ENCODE peak calls at places on chromosome 19, in six cellular contexts. F is cardiac fibroblast; T is thoracic aorta; N is kidney; X is heart right ventricle; E is CD8-positive, alpha-beta T cell. R is an unnamed sample.

GRCh38 chr19:42528354-42529247 is at the start of gene CEACAM1:
- DNase-seq in F (peak; percentile 16), X (peak; percentile 51), E (no peak), T (no peak), N (no peak), R (no peak)

GRCh38 chr19:41882568-41883462 is at the start of gene ARHGEF1:
- DNase-seq in T (no peak), F (no peak), X (peak; percentile 74), N (peak; percentile 91), E (no peak), R (no peak)

GRCh38 chr19:28581468-28581770 is 631.5 kb downstream of the UQCRFS1 start:
- DNase-seq in E (no peak), T (no peak), N (no peak), X (no peak), F (no peak), R (no peak)

GRCh38 chr19:43777163-43777700 is 3.5 kb downstream of the KCNN4 start:
- DNase-seq in N (no peak), F (peak; percentile 35), X (no peak), T (no peak), E (no peak), R (no peak)

GRCh38 chr19:38634757-38635482 is 12.5 kb upstream of the ACTN4 start:
- DNase-seq in X (peak; percentile 78), E (peak; percentile 49), N (peak; percentile 85), F (peak; percentile 70), T (no peak), R (no peak)

GRCh38 chr19:4669723-4670480 is at the start of gene MYDGF:
- DNase-seq in E (peak; percentile 87), T (peak; percentile 53), X (peak; percentile 93), F (peak; percentile 89), N (peak; percentile 98), R (no peak)

GRCh38 chr19:8491574-8491973 is 10.9 kb downstream of the PRAM1 start:
- DNase-seq in N (peak; percentile 38), E (no peak), F (no peak), T (no peak), X (no peak), R (no peak)

GRCh38 chr19:12721656-12722565 is 1.8 kb downstream of the TNPO2 start:
- DNase-seq in E (no peak), T (no peak), F (peak; percentile 65), X (peak; percentile 62), N (peak; percentile 90), R (no peak)

GRCh38 chr19:36436531-36436930 is 18.1 kb upstream of the ZFP82 start:
- DNase-seq in X (no peak), T (no peak), N (no peak), E (no peak), F (peak; percentile 47), R (no peak)

GRCh38 chr19:7197169-7197759 is 97.0 kb downstream of the INSR start:
- DNase-seq in N (peak; percentile 98), X (peak; percentile 92), F (peak; percentile 98), T (peak; percentile 94), E (peak; percentile 66), R (peak; percentile 52)

GRCh38 chr19:6807291-6807690 is 34.8 kb downstream of the VAV1 start:
- DNase-seq in N (no peak), F (no peak), T (no peak), X (no peak), E (no peak), R (no peak)

GRCh38 chr19:13366529-13367143 is 139.6 kb downstream of the CACNA1A start:
- DNase-seq in E (no peak), T (no peak), N (no peak), X (no peak), F (peak; percentile 58), R (no peak)

GRCh38 chr19:35213678-35214632 is 14.6 kb downstream of the FAM187B start:
- DNase-seq in N (peak; percentile 84), E (peak; percentile 60), T (peak; percentile 31), X (peak; percentile 93), F (peak; percentile 92), R (peak; percentile 85)

GRCh38 chr19:24140099-24140498 is 53.1 kb downstream of the ZNF254 start:
- DNase-seq in F (peak; percentile 97), T (no peak), E (no peak), X (no peak), N (no peak), R (no peak)

GRCh38 chr19:4069331-4069959 is 2.7 kb upstream of the ZBTB7A start:
- DNase-seq in T (no peak), X (no peak), E (no peak), N (peak; percentile 86), F (no peak), R (no peak)

GRCh38 chr19:13095934-13096890 is 6.4 kb downstream of the LYL1 start:
- DNase-seq in N (no peak), T (no peak), X (no peak), F (no peak), E (no peak), R (no peak)

GRCh38 chr19:49430172-49430677 is 5.0 kb downstream of the GFY start:
- DNase-seq in X (no peak), T (no peak), E (no peak), N (no peak), F (no peak), R (no peak)

GRCh38 chr19:37511186-37511585 is 4.4 kb downstream of the ZNF793 start:
- DNase-seq in X (no peak), F (no peak), N (no peak), E (no peak), T (no peak), R (no peak)

GRCh38 chr19:19113040-19113541 is 25.2 kb downstream of the TMEM161A start:
- DNase-seq in F (peak; percentile 50), N (no peak), E (no peak), T (no peak), X (no peak), R (no peak)

GRCh38 chr19:23509686-23510450 is 114.6 kb upstream of the ZNF91 start:
- DNase-seq in N (no peak), F (no peak), X (no peak), T (no peak), E (no peak), R (no peak)

GRCh38 chr19:47796785-47797184 is 7.6 kb downstream of the TPRX1 start:
- DNase-seq in T (no peak), E (no peak), N (no peak), F (no peak), X (no peak), R (no peak)
- TF ChIP-seq CTCF in T (no peak), E (no peak), N (no peak), F (no peak), X (no peak), R (no peak)

DNA sequence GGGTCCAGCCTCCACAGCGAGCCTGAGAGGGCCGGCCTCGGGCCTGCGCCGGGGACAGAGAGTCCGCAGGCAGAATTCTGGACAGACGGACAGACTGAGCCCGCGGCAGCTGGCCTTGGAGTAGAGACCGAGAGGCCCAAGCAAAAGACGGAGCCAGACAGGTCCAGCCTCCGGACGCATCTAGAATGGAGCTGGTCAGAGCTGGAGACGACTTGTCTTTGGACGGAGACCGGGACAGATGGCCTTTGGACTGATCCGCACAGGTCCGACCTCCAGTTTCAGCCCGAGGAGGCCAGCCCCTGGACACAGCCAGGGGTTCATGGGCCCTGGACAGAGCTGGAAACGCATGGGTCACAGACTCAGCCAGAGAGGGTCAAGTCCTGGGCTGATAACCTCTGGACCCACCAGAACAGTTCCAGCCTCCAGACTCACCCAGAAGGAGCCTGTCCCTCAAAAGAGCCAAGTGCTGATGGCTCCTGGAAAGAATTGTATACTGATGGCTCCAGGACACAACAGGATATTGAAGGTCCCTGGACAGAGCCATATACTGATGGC is 490 bp downstream of the ITPKC start:
- DNase-seq in F (no peak), N (no peak), T (no peak), X (peak; percentile 40), E (no peak), R (no peak)
- TF ChIP-seq CTCF in F (no peak), N (no peak), T (no peak), X (no peak), E (no peak), R (no peak)

DNA sequence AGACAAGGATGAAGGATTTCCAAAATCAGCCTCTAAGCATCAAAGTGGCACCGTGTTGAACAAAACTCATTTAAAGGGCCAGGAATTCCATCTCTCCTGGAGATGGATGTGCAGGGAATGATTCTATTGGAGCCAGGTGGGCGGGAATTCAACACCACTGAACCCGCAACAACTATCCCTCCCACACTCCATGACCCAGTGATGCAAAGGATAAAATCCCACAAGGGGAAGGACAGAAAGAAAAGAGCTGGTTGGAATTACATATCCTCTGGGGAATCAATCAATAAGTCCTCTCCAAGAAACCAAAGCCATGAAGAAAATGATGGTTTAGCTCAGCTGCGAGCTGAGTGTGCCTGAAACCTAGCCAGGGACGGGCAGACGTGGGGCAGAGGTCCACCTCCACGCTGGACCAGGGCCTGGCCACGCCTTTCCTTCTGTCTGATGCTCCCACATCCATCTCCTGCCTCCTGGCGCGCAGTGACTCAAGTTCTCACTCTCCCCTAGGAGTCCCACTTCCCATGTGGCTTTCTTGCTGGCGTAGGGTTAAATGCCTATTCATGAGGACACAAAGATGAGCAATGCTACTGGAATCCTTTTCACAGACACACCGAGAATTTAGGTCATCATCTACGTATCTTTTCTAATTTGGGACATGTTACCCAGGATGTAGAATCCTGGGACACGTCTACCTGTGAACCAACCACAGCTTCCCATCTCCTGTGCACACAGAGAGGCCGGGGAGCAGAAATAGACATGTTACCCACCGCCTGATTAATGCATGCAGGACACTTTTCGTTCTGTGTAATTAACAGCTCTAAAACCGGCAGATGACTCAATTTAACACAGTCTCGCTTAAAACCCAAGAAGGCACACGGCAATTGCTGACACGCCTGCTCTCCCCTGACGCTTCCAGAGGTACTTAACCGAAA is 48.6 kb downstream of the PEPD start:
- DNase-seq in F (peak; percentile 98), E (no peak), N (no peak), T (no peak), X (no peak), R (no peak)
- TF ChIP-seq CTCF in F (no peak), E (no peak), N (no peak), T (no peak), X (no peak), R (no peak)

GRCh38 chr19:54947381-54947780 is at the start of gene NLRP7:
- DNase-seq in N (no peak), E (no peak), T (no peak), X (no peak), F (no peak), R (no peak)

GRCh38 chr19:54955356-54955755 is 8.0 kb upstream of the NLRP7 start:
- DNase-seq in F (no peak), E (no peak), X (no peak), N (no peak), T (no peak), R (no peak)

GRCh38 chr19:54949412-54949811 is 2.1 kb upstream of the NLRP7 start:
- DNase-seq in N (no peak), X (no peak), F (no peak), E (no peak), T (no peak), R (no peak)

DNA sequence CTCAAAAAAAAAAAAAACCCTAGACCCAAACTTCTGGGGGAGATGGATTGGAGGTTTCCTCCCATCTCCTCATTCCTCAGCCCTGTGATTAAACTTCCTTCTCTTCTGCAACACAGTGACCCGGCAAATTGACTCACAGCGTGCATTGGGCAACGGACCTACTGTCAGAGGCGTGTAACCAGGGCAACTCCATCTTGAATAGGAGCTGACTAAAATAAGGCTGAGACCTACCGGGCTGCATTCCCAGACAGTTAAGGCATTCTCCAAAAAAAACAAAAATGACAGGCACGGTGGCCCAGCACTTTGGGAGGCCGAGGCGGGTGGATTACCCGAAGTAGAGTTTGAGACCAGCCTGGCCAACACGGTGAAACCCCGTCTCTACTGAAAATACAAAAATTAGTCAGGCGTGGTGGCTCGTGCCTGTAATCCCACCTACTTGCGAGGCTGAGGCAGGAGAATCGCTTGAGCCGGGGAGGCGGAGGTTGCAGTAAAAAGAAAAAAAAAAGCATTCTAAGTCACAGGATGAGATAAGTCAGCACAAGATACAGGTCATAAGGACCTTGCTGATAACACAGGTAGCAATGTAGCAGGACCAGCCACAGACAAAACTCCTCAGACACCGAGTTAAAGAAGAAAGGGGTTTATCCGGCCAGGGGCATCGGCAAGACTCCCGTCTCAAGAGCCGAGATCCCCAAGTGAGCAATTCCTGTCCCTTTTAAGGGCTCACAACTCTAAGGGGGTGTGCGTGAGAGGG is 5.4 kb upstream of the NLRP7 start:
- DNase-seq in T (no peak), X (no peak), F (peak; percentile 37), N (no peak), E (no peak), R (no peak)
- TF ChIP-seq CTCF in T (no peak), X (no peak), F (no peak), N (no peak), E (no peak), R (no peak)

R was measured in Panc1.